ENCODE peak calls at places on chromosomes 1 and 21, in nine cellular contexts. W is lung, M is mesenchymal stem cell, R is brain microvascular endothelial cell, Q is GM23248, N is SK-N-MC, G is DND-41, U is sigmoid colon, J is uterus. X is an unnamed sample.
A peak's percentile ranks its signal among the peaks of the same experiment; 100 is the strongest.

GRCh38 chr1:221100196-221100950 is 221.1 kb downstream of the HLX start:
- DNase-seq in M (peak; percentile 93), U (no peak), W (no peak), G (no peak), R (peak; percentile 44), J (no peak), N (no peak), Q (peak; percentile 91), X (no peak)

GRCh38 chr1:25536124-25536523 is 7.3 kb upstream of the LDLRAP1 start:
- DNase-seq in N (no peak), U (no peak), M (no peak), G (no peak), Q (no peak), R (no peak), J (no peak), W (no peak), X (no peak)

GRCh38 chr1:205261946-205262668 is 34.4 kb downstream of the TMCC2 start:
- DNase-seq in M (peak; percentile 85), G (no peak), U (no peak), J (no peak), R (peak; percentile 62), Q (peak; percentile 61), W (no peak), N (no peak), X (no peak)

GRCh38 chr1:59422921-59423575 is 126.2 kb downstream of the FGGY start:
- DNase-seq in N (no peak), W (peak; percentile 80), M (no peak), U (peak; percentile 87), G (no peak), R (no peak), Q (peak; percentile 48), J (peak; percentile 54), X (peak; percentile 60)

GRCh38 chr1:59136541-59137335 is 160.2 kb upstream of the FGGY start:
- DNase-seq in W (no peak), N (no peak), J (no peak), Q (peak; percentile 82), M (no peak), U (no peak), R (no peak), G (no peak), X (peak; percentile 64)

GRCh38 chr21:42097860-42098259 is 26.7 kb downstream of the UMODL1 start:
- DNase-seq in J (no peak), U (no peak), N (no peak), R (peak; percentile 98), M (peak; percentile 100), W (peak; percentile 71), G (no peak), Q (peak; percentile 99), X (peak; percentile 54)

GRCh38 chr21:34796518-34797201 is 127.9 kb downstream of the CLIC6 start:
- DNase-seq in G (no peak), N (no peak), R (no peak), Q (peak; percentile 45), J (no peak), W (no peak), U (no peak), M (no peak), X (no peak)

GRCh38 chr1:175185918-175186317 is 6.7 kb downstream of the KIAA0040 start:
- DNase-seq in G (no peak), J (no peak), M (no peak), R (no peak), Q (no peak), N (no peak), U (no peak), W (no peak), X (no peak)

GRCh38 chr1:164767257-164768044 is 208.5 kb downstream of the PBX1 start:
- DNase-seq in W (no peak), Q (peak; percentile 87), J (no peak), M (peak; percentile 87), G (no peak), U (no peak), R (peak; percentile 89), N (no peak), X (no peak)

DNA sequence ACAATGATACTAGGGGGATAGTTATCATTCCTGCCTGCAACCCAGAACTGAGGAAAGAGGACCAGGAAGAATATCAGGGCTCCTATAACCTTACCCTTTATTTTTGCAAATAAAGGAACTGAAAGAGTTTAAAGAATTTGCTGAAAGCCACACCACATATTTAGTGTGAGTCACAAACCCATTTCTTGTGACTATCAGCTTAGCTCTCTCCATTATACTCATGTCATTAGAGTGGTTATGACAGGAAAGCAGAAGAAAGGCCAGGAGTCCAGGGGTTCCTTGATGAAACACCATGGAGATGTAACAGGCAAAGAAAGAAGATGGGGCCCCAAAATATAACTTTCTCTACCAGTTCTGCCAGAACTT is 141.1 kb upstream of the SAMSN1 start:
- DNase-seq in G (no peak), U (no peak), R (no peak), W (no peak), M (no peak), J (no peak), N (no peak), Q (peak; percentile 1), X (no peak)
- H3K4me3 ChIP-seq in G (no peak overlapping the region), U (no peak overlapping the region), R (no peak overlapping the region), W (no peak overlapping the region), M (no peak overlapping the region), J (no peak overlapping the region), N (no peak overlapping the region), Q (no peak overlapping the region), X (no peak overlapping the region)

DNA sequence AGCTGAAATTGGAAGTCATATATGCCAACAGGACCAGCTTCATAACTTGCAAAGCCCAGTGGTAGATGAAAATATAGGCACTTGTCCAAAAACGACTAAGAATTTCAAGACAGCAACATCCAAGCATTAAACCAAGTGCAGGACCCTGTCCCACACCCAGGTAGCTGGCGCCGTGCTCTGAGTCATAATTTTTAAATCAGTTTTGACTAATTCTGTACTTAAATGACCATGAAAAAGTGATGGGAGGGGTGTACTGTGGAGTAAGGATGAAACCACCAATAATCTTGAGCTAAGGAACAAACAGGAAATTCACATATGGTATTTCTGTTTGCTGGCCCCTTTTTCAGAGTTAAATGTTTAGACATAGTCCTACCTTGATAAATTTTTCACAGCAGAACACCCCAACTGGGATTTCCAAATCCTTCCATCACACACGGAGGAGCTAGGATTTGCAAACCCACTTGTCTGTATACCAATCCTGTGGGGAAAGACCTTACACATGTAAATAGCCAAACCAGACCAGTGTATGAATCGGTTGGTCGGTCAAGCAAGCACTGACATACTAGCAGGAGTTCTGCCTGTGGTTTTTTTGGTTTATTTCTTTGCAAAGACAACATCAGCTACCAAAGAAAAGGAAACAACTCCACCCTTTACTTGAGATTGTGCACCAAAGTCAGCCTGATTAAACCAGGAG is 235.7 kb upstream of the RAB4A start:
- DNase-seq in R (no peak), W (no peak), U (no peak), M (no peak), Q (no peak), G (no peak), N (no peak), J (no peak), X (no peak)
- H3K27ac ChIP-seq in R (no peak overlapping the region), W (no peak overlapping the region), U (no peak overlapping the region), M (no peak overlapping the region), Q (no peak overlapping the region), G (no peak overlapping the region), N (no peak overlapping the region), J (no peak overlapping the region), X (no peak overlapping the region)

GRCh38 chr1:37948160-37948559 is 1.3 kb upstream of the INPP5B start:
- DNase-seq in Q (no peak), U (no peak), W (no peak), R (no peak), G (no peak), J (no peak), N (no peak), M (no peak), X (no peak)

GRCh38 chr1:37948841-37949240 is 2.0 kb upstream of the INPP5B start:
- DNase-seq in Q (no peak), R (no peak), N (no peak), U (peak; percentile 24), M (no peak), G (no peak), W (no peak), J (no peak), X (no peak)

GRCh38 chr1:37946703-37947360 is at the start of gene INPP5B:
- DNase-seq in Q (peak; percentile 92), G (no peak), J (peak; percentile 83), N (no peak), R (peak; percentile 90), M (peak; percentile 91), W (peak; percentile 89), U (peak; percentile 95), X (peak; percentile 92)

GRCh38 chr1:37945743-37946702 is 830 bp downstream of the INPP5B start:
- DNase-seq in Q (peak; percentile 93), N (no peak), R (peak; percentile 92), G (no peak), J (peak; percentile 72), M (peak; percentile 92), W (peak; percentile 42), U (peak; percentile 89), X (peak; percentile 39)

DNA sequence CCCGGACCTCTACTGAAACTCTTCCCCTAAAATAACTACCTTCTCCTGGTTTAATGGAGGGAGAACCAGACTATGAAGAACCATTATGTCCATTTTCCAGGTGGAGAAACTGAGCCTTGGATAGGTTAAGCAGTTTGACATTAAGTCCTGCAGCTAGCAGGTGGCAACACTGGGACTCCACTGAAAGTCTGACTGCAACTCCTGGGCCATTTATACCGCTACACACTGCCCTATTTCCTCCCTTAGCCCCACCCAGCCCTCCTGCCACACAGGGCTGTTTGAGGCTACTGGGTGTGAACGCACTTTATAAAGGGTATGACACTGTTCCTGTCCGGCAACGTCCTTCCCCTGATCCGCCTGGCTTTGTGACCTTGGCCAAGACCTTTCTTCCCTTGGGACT is 511 bp upstream of the INPP5B start:
- DNase-seq in W (no peak), G (no peak), R (no peak), Q (no peak), M (no peak), J (no peak), U (no peak), N (no peak), X (no peak)
- H3K4me3 ChIP-seq in W (no peak overlapping the region), G (no peak overlapping the region), R (no peak overlapping the region), Q (peak overlapping the region; percentile 91), M (peak overlapping the region; percentile 93), J (peak overlapping the region; percentile 80), U (peak overlapping the region; percentile 71), N (no peak overlapping the region), X (peak overlapping the region; percentile 87)

GRCh38 chr21:15128267-15128666 is 63.5 kb upstream of the NRIP1 start:
- DNase-seq in M (no peak), Q (no peak), W (no peak), U (no peak), G (no peak), R (no peak), N (no peak), J (no peak), X (no peak)
- H3K27ac ChIP-seq in M (no peak overlapping the region), Q (no peak overlapping the region), W (no peak overlapping the region), U (no peak overlapping the region), G (no peak overlapping the region), R (no peak overlapping the region), N (no peak overlapping the region), J (no peak overlapping the region), X (no peak overlapping the region)

GRCh38 chr1:179586107-179586823 is 5.4 kb upstream of the TDRD5 start:
- DNase-seq in M (no peak), U (peak; percentile 70), W (no peak), G (no peak), Q (peak; percentile 46), J (peak; percentile 33), R (no peak), N (no peak), X (no peak)
- H3K4me3 ChIP-seq in M (peak overlapping the region; percentile 63), U (peak overlapping the region; percentile 40), W (no peak overlapping the region), G (no peak overlapping the region), Q (peak overlapping the region; percentile 46), J (peak overlapping the region; percentile 0), R (peak overlapping the region; percentile 41), N (peak overlapping the region; percentile 58), X (peak overlapping the region; percentile 35)

X was measured in gastrocnemius medialis.